ENCODE peak calls at places on chromosomes 5 and 9, in four cellular contexts. One of them, this sample, is unnamed.

GRCh38 chr9:15935661-15936315 is 382.9 kb downstream of the CCDC171 start:
- DNase-seq in IMR-90: no peak
- DNase-seq in CD4-positive, alpha-beta T cell: no peak
- DNase-seq in tibial artery: no peak
- DNase-seq in this sample: no peak

GRCh38 chr5:155943516-155944407 is 383.2 kb upstream of the SGCD start:
- DNase-seq in IMR-90: peak; percentile 70
- DNase-seq in CD4-positive, alpha-beta T cell: peak; percentile 13
- DNase-seq in tibial artery: no peak
- DNase-seq in this sample: peak; percentile 3

GRCh38 chr5:82749453-82749852 is 327.7 kb downstream of the TMEM167A start:
- DNase-seq in IMR-90: no peak
- DNase-seq in CD4-positive, alpha-beta T cell: no peak
- DNase-seq in tibial artery: no peak
- DNase-seq in this sample: peak; percentile 43

GRCh38 chr9:27888661-27889295 is 315.5 kb upstream of the C9orf72 start:
- DNase-seq in IMR-90: no peak
- DNase-seq in CD4-positive, alpha-beta T cell: no peak
- DNase-seq in tibial artery: no peak
- DNase-seq in this sample: peak; percentile 15

GRCh38 chr5:72204946-72205345 is 97.7 kb downstream of the MAP1B start:
- DNase-seq in IMR-90: peak; percentile 58
- DNase-seq in CD4-positive, alpha-beta T cell: no peak
- DNase-seq in tibial artery: no peak
- DNase-seq in this sample: no peak

GRCh38 chr9:73577867-73578266 is 426.2 kb downstream of the ANXA1 start:
- DNase-seq in IMR-90: no peak
- DNase-seq in CD4-positive, alpha-beta T cell: no peak
- DNase-seq in tibial artery: no peak
- DNase-seq in this sample: no peak

GRCh38 chr9:6068983-6069382 is 53.6 kb upstream of the RANBP6 start:
- DNase-seq in IMR-90: no peak
- DNase-seq in CD4-positive, alpha-beta T cell: no peak
- DNase-seq in tibial artery: no peak
- DNase-seq in this sample: no peak

GRCh38 chr5:60248900-60249299 is 355.4 kb upstream of the PDE4D start:
- DNase-seq in IMR-90: no peak
- DNase-seq in CD4-positive, alpha-beta T cell: no peak
- DNase-seq in tibial artery: no peak
- DNase-seq in this sample: no peak

GRCh38 chr5:147857302-147858129 is 21.0 kb upstream of the SCGB3A2 start:
- DNase-seq in IMR-90: peak; percentile 56
- DNase-seq in CD4-positive, alpha-beta T cell: peak; percentile 3
- DNase-seq in tibial artery: peak; percentile 69
- DNase-seq in this sample: peak; percentile 73

GRCh38 chr5:67085616-67086015 is 111.0 kb downstream of the CD180 start:
- DNase-seq in IMR-90: no peak
- DNase-seq in CD4-positive, alpha-beta T cell: no peak
- DNase-seq in tibial artery: no peak
- DNase-seq in this sample: no peak

GRCh38 chr5:116525680-116526079 is 48.9 kb downstream of the SEMA6A start:
- DNase-seq in IMR-90: no peak
- DNase-seq in CD4-positive, alpha-beta T cell: no peak
- DNase-seq in tibial artery: no peak
- DNase-seq in this sample: no peak

GRCh38 chr5:44885903-44886302 is 77.2 kb downstream of the MRPS30 start:
- DNase-seq in IMR-90: no peak
- DNase-seq in CD4-positive, alpha-beta T cell: no peak
- DNase-seq in tibial artery: no peak
- DNase-seq in this sample: no peak

GRCh38 chr9:35484406-35484805 is 5.5 kb upstream of the RUSC2 start:
- DNase-seq in IMR-90: no peak
- DNase-seq in CD4-positive, alpha-beta T cell: no peak
- DNase-seq in tibial artery: no peak
- DNase-seq in this sample: no peak

GRCh38 chr9:136928591-136928990 is 15.9 kb downstream of the FBXW5 start:
- DNase-seq in IMR-90: no peak
- DNase-seq in CD4-positive, alpha-beta T cell: no peak
- DNase-seq in tibial artery: peak; percentile 93
- DNase-seq in this sample: no peak

GRCh38 chr5:134506054-134507039 is 19.1 kb upstream of the JADE2 start:
- DNase-seq in IMR-90: no peak
- DNase-seq in CD4-positive, alpha-beta T cell: no peak
- DNase-seq in tibial artery: peak; percentile 74
- DNase-seq in this sample: no peak

GRCh38 chr9:131727795-131728545 is 11.9 kb downstream of the RAPGEF1 start:
- DNase-seq in IMR-90: no peak
- DNase-seq in CD4-positive, alpha-beta T cell: no peak
- DNase-seq in tibial artery: no peak
- DNase-seq in this sample: no peak

GRCh38 chr5:91434348-91434747 is 51.2 kb upstream of the ARRDC3 start:
- DNase-seq in IMR-90: no peak
- DNase-seq in CD4-positive, alpha-beta T cell: no peak
- DNase-seq in tibial artery: no peak
- DNase-seq in this sample: no peak

GRCh38 chr5:58264276-58264675 is 195.6 kb downstream of the PLK2 start:
- DNase-seq in IMR-90: no peak
- DNase-seq in CD4-positive, alpha-beta T cell: no peak
- DNase-seq in tibial artery: no peak
- DNase-seq in this sample: no peak

GRCh38 chr5:14450055-14450524 is 131.5 kb upstream of the OTULINL start:
- DNase-seq in IMR-90: peak; percentile 92
- DNase-seq in CD4-positive, alpha-beta T cell: no peak
- DNase-seq in tibial artery: peak; percentile 80
- DNase-seq in this sample: peak; percentile 97

GRCh38 chr5:178150977-178151734 is 2.5 kb downstream of the NHP2 start:
- DNase-seq in IMR-90: no peak
- DNase-seq in CD4-positive, alpha-beta T cell: no peak
- DNase-seq in tibial artery: no peak
- DNase-seq in this sample: no peak

GRCh38 chr9:124652203-124652992 is 118.7 kb downstream of the NR6A1 start:
- DNase-seq in IMR-90: peak; percentile 88
- DNase-seq in CD4-positive, alpha-beta T cell: no peak
- DNase-seq in tibial artery: no peak
- DNase-seq in this sample: peak; percentile 44

GRCh38 chr9:2173170-2173569 is 158.0 kb downstream of the SMARCA2 start:
- DNase-seq in IMR-90: no peak
- DNase-seq in CD4-positive, alpha-beta T cell: no peak
- DNase-seq in tibial artery: no peak
- DNase-seq in this sample: no peak

GRCh38 chr5:96075579-96076289 is 114.1 kb upstream of the ELL2 start:
- DNase-seq in IMR-90: no peak
- DNase-seq in CD4-positive, alpha-beta T cell: no peak
- DNase-seq in tibial artery: no peak
- DNase-seq in this sample: no peak

GRCh38 chr5:170782438-170782837 is 1.1 kb upstream of the GABRP start:
- DNase-seq in IMR-90: no peak
- DNase-seq in CD4-positive, alpha-beta T cell: no peak
- DNase-seq in tibial artery: no peak
- DNase-seq in this sample: no peak

GRCh38 chr9:76654575-76654974 is 109.7 kb upstream of the PCA3 start:
- DNase-seq in IMR-90: peak; percentile 97
- DNase-seq in CD4-positive, alpha-beta T cell: no peak
- DNase-seq in tibial artery: no peak
- DNase-seq in this sample: peak; percentile 88

GRCh38 chr5:41641621-41642020 is 131.2 kb upstream of the PLCXD3 start:
- DNase-seq in IMR-90: peak; percentile 16
- DNase-seq in CD4-positive, alpha-beta T cell: no peak
- DNase-seq in tibial artery: no peak
- DNase-seq in this sample: no peak

GRCh38 chr5:16626696-16627264 is 10.0 kb upstream of the RETREG1 start:
- DNase-seq in IMR-90: no peak
- DNase-seq in CD4-positive, alpha-beta T cell: no peak
- DNase-seq in tibial artery: no peak
- DNase-seq in this sample: no peak

GRCh38 chr9:124054671-124055212 is 43.2 kb downstream of the LHX2 start:
- DNase-seq in IMR-90: peak; percentile 90
- DNase-seq in CD4-positive, alpha-beta T cell: no peak
- DNase-seq in tibial artery: no peak
- DNase-seq in this sample: peak; percentile 96

GRCh38 chr5:150485770-150486401 is 22.0 kb upstream of the NDST1 start:
- DNase-seq in IMR-90: peak; percentile 46
- DNase-seq in CD4-positive, alpha-beta T cell: no peak
- DNase-seq in tibial artery: peak; percentile 81
- DNase-seq in this sample: no peak

GRCh38 chr5:125298258-125298657 is 551.8 kb upstream of the ZNF608 start:
- DNase-seq in IMR-90: peak; percentile 26
- DNase-seq in CD4-positive, alpha-beta T cell: no peak
- DNase-seq in tibial artery: no peak
- DNase-seq in this sample: no peak

GRCh38 chr9:3929345-3930150 is 370.3 kb downstream of the GLIS3 start:
- DNase-seq in IMR-90: no peak
- DNase-seq in CD4-positive, alpha-beta T cell: no peak
- DNase-seq in tibial artery: no peak
- DNase-seq in this sample: no peak

DNA sequence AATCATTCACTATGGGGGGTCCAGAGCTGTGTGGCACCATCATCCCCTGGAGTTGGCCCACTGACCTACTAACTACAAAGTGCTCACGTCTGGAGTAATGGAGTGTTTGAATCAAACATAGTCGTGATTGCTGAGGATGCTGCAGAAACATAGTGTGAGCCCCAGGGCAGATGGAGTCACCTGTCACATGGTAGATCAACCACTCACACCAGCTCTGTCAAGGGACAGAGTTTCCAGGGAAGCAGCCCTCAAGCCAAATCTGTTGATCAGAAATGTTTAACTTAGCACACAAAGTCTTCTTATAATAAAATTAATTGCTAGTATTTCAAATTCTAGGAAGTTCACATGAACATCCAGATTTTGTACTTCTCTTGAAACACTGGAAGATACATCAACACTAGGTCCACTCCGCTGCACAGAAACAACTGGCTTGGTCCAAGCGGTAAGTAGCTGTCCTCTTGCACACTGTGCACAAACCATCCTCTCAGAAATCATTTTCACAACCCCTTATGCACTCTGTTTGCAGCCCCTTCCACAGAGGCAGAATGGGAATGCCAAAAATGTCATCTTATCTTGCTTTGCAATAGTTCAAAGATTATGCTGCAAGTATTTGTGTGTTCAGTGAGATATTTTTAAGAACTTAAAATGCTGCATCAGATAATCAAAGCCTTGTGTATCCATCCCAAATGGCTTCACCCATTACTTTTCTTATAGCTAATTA is 191.0 kb downstream of the EPB41L4A start:
- DNase-seq in IMR-90: no peak
- DNase-seq in CD4-positive, alpha-beta T cell: no peak
- DNase-seq in tibial artery: no peak
- DNase-seq in this sample: no peak
- H3K27ac ChIP-seq in IMR-90: no peak overlapping the region
- H3K27ac ChIP-seq in CD4-positive, alpha-beta T cell: no peak overlapping the region
- H3K27ac ChIP-seq in tibial artery: no peak overlapping the region
- H3K27ac ChIP-seq in this sample: no peak overlapping the region

DNA sequence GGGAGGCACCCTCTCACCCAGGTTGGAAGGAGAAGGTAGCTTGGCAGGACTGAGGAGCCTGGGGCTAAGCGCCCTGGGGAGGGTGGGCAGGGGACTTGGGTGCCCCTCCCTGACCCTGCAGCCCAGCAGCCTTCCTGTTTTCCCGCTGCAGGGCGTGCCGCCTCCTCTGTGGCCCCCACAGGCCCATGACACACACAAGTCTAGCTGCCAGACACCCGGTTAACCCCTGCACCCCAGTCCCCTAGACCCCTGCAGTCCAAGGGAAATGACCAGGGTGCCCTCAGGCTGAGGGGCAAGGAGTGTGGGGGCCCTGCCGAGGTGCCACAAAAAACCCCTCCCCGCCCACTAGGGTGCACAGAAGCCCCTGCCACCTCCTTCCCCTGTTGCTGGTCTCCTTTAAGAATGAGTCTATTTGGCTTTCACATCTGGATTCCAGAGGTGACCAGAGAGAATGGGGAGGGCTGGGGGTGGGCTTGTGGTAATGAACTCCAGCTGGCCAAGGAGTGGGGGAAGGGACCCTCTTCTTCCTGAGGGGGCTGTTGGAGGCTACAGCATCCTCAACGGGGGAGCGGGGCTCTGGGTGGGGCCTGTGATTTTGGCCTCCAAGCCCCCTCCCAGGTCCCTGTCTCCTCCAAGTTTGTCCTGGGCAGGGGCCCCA is 32.9 kb downstream of the GOLGA2 start:
- DNase-seq in IMR-90: no peak
- DNase-seq in CD4-positive, alpha-beta T cell: no peak
- DNase-seq in tibial artery: peak; percentile 68
- DNase-seq in this sample: no peak
- H3K27ac ChIP-seq in IMR-90: no peak overlapping the region
- H3K27ac ChIP-seq in CD4-positive, alpha-beta T cell: no peak overlapping the region
- H3K27ac ChIP-seq in tibial artery: no peak overlapping the region
- H3K27ac ChIP-seq in this sample: no peak overlapping the region

GRCh38 chr9:126097679-126098078 is 228.9 kb upstream of the MVB12B start:
- DNase-seq in IMR-90: no peak
- DNase-seq in CD4-positive, alpha-beta T cell: no peak
- DNase-seq in tibial artery: no peak
- DNase-seq in this sample: no peak

GRCh38 chr9:126093771-126094170 is 232.9 kb upstream of the MVB12B start:
- DNase-seq in IMR-90: no peak
- DNase-seq in CD4-positive, alpha-beta T cell: no peak
- DNase-seq in tibial artery: no peak
- DNase-seq in this sample: no peak

GRCh38 chr9:126089789-126090188 is 236.8 kb upstream of the MVB12B start:
- DNase-seq in IMR-90: no peak
- DNase-seq in CD4-positive, alpha-beta T cell: no peak
- DNase-seq in tibial artery: no peak
- DNase-seq in this sample: no peak

GRCh38 chr9:126095546-126096190 is 231.0 kb upstream of the MVB12B start:
- DNase-seq in IMR-90: no peak
- DNase-seq in CD4-positive, alpha-beta T cell: no peak
- DNase-seq in tibial artery: no peak
- DNase-seq in this sample: no peak
- H3K27ac ChIP-seq in IMR-90: no peak overlapping the region
- H3K27ac ChIP-seq in CD4-positive, alpha-beta T cell: no peak overlapping the region
- H3K27ac ChIP-seq in tibial artery: no peak overlapping the region
- H3K27ac ChIP-seq in this sample: no peak overlapping the region

GRCh38 chr5:109246841-109247592 is 162.8 kb downstream of the PJA2 start:
- DNase-seq in IMR-90: no peak
- DNase-seq in CD4-positive, alpha-beta T cell: no peak
- DNase-seq in tibial artery: no peak
- DNase-seq in this sample: no peak

GRCh38 chr5:109246395-109246794 is 163.4 kb downstream of the PJA2 start:
- DNase-seq in IMR-90: no peak
- DNase-seq in CD4-positive, alpha-beta T cell: no peak
- DNase-seq in tibial artery: no peak
- DNase-seq in this sample: no peak

GRCh38 chr5:109247943-109248342 is 161.8 kb downstream of the PJA2 start:
- DNase-seq in IMR-90: no peak
- DNase-seq in CD4-positive, alpha-beta T cell: no peak
- DNase-seq in tibial artery: no peak
- DNase-seq in this sample: no peak

GRCh38 chr5:109239501-109239900 is 170.3 kb downstream of the PJA2 start:
- DNase-seq in IMR-90: no peak
- DNase-seq in CD4-positive, alpha-beta T cell: no peak
- DNase-seq in tibial artery: no peak
- DNase-seq in this sample: no peak

DNA sequence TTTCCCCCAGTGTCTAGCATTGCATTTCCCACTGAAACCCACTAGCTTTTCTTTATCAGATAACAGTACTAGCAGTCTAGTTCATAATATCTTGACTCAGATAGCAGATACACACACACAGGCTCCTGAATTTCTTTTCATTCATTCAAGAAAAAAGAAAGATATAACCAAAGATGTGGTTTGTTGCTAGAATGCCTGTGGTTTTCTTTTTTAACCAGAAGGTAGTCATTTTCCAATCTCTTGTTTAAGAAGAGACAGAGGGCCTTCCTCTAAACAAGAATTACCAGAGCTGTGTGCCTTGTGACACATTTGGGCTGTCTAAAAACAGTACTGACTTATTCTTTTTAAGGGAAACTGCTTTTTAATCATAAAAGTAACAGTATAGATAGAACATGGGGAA is 167.3 kb downstream of the PJA2 start:
- DNase-seq in IMR-90: no peak
- DNase-seq in CD4-positive, alpha-beta T cell: no peak
- DNase-seq in tibial artery: no peak
- DNase-seq in this sample: no peak
- H3K27ac ChIP-seq in IMR-90: no peak overlapping the region
- H3K27ac ChIP-seq in CD4-positive, alpha-beta T cell: no peak overlapping the region
- H3K27ac ChIP-seq in tibial artery: no peak overlapping the region
- H3K27ac ChIP-seq in this sample: no peak overlapping the region

This sample was measured in brain microvascular endothelial cell.